ENCODE peak calls at places on chromosomes 4 and X, in five cellular contexts. L is activated CD8-positive, alpha-beta T cell treated with anti-CD3 and anti-CD28 coated beads for 36 hours; H is AG10803; F is omental fat pad; E is heart left ventricle. Z is an unnamed sample.

GRCh38 chr4:187578103-187578502 is 417.5 kb upstream of the ZFP42 start:
- DNase-seq in L (no peak), H (peak), F (no peak), E (no peak), Z (no peak)

GRCh38 chr4:78667337-78667736 is 108.8 kb upstream of the BMP2K start:
- DNase-seq in L (no peak), H (no peak), F (no peak), E (no peak), Z (no peak)

GRCh38 chr4:52894408-52894807 is 32.3 kb downstream of the RASL11B start:
- DNase-seq in L (peak), H (peak), F (no peak), E (no peak), Z (no peak)

GRCh38 chr4:83708500-83709175 is 172.7 kb downstream of the GPAT3 start:
- DNase-seq in L (no peak), H (no peak), F (no peak), E (no peak), Z (no peak)

GRCh38 chr4:85370400-85371032 is 104.4 kb upstream of the ARHGAP24 start:
- DNase-seq in L (peak), H (peak), F (no peak), E (peak), Z (no peak)

GRCh38 chr4:179415016-179415841 is 1973.0 kb upstream of the AGA start:
- DNase-seq in L (no peak), H (no peak), F (no peak), E (no peak), Z (no peak)

GRCh38 chr4:10117424-10118354 is 1.1 kb upstream of the WDR1 start:
- DNase-seq in L (peak), H (peak), F (no peak), E (peak), Z (no peak)

GRCh38 chr4:145531193-145531592 is 49.5 kb downstream of the SMAD1 start:
- DNase-seq in L (no peak), H (no peak), F (no peak), E (peak), Z (no peak)

GRCh38 chr4:76377922-76378321 is 43.0 kb downstream of the CCDC158 start:
- DNase-seq in L (peak), H (peak), F (no peak), E (no peak), Z (peak)

GRCh38 chrX:76172325-76172887 is 456 bp upstream of the PBDC1 start:
- DNase-seq in L (no peak), H (no peak), F (no peak), E (no peak), Z (no peak)

GRCh38 chr4:15410750-15411149 is 17.1 kb upstream of the C1QTNF7 start:
- DNase-seq in L (peak), H (no peak), F (no peak), E (no peak), Z (no peak)

GRCh38 chrX:2741386-2741785 is 10.5 kb upstream of the XG start:
- DNase-seq in L (no peak), H (no peak), F (no peak), E (no peak), Z (no peak)

GRCh38 chr4:94551616-94552564 is 100.1 kb downstream of the PDLIM5 start:
- DNase-seq in L (no peak), H (peak), F (no peak), E (no peak), Z (no peak)

GRCh38 chr4:37715889-37716402 is 29.8 kb upstream of the RELL1 start:
- DNase-seq in L (peak), H (no peak), F (no peak), E (peak), Z (no peak)

GRCh38 chr4:139875456-139875855 is 209.8 kb downstream of the MGST2 start:
- DNase-seq in L (no peak), H (no peak), F (no peak), E (no peak), Z (no peak)

GRCh38 chr4:66097271-66097670 is 427.0 kb upstream of the EPHA5 start:
- DNase-seq in L (no peak), H (no peak), F (no peak), E (no peak), Z (no peak)

GRCh38 chrX:117301086-117301485 is 815.5 kb downstream of the KLHL13 start:
- DNase-seq in L (no peak), H (no peak), F (no peak), E (no peak), Z (no peak)

GRCh38 chrX:21745756-21746155 is 12.2 kb downstream of the SMPX start:
- DNase-seq in L (peak), H (peak), F (peak), E (no peak), Z (no peak)

GRCh38 chr4:101357751-101358150 is 10.4 kb upstream of the PPP3CA start:
- DNase-seq in L (no peak), H (peak), F (no peak), E (no peak), Z (no peak)

GRCh38 chr4:120921456-120922389 is 803 bp downstream of the PRDM5 start:
- DNase-seq in L (peak), H (peak), F (peak), E (peak), Z (peak)

GRCh38 chr4:120923201-120923522 is 636 bp upstream of the PRDM5 start:
- DNase-seq in L (peak), H (no peak), F (no peak), E (no peak), Z (no peak)

GRCh38 chr4:120920666-120921065 is 1.9 kb downstream of the PRDM5 start:
- DNase-seq in L (no peak), H (no peak), F (no peak), E (no peak), Z (no peak)

GRCh38 chr4:120924931-120925330 is 2.4 kb upstream of the PRDM5 start:
- DNase-seq in L (no peak), H (no peak), F (no peak), E (no peak), Z (no peak)

DNA sequence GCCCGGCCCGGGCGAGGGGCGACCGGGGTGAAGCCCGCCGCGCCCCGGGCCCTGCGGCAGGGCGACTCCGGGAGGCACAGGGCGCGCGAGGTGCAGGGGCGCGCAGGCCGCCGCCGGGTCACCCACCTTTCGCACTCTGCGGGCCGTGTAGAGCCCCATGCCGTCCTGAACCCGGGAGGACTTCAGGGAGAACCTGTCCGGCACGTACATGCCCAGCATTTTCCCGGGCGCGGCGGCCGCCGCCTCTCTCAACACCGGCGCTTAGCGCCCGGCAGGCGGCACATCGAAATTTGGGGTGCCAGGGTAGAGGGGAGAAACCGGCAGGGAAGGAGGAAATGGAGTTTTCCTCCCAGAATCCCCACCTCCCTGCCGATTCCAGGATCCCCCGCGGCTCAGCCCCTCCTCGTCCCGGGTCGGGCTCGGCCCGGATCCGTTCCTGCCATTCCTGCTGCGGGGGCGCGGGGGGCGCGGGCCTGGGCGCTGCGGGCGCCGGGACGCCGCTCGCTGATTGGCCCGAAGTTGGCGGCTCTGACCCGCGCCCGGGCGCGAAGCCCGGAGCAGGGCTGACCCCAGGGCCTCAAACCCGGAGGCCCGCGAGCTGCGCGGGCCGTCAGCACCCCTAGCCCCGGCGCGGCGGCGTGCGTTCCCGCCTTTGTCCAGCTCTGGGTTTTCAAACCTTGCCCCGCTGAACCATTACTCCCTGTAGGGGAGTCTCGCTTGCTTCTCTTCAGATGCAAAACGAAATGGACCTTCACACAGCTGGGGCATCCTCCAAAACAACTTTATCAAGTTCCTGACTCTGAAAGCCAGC is at the start of gene PRDM5:
- DNase-seq in L (peak), H (peak), F (no peak), E (peak), Z (peak)
- TF ChIP-seq CTCF in L (no peak), H (peak), F (no peak), E (peak), Z (no peak)

DNA sequence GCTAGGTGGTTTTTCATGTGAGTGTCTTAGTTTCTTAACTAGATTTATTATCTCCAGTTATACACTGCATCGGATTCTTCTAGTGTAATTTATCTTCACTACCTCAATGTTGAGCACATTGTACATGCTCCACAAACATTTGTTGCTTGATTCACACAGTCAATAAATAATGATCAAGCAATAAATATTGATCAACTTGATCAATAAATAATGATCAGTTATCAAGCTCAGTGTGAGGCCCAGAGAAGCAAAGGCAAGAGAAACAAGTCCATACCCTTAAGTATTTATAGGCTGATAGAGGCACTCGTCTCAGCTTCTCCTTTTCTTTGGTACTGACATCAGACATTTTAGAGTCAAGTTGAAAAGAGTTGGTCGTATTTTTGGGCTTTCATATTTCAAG is 5.1 kb upstream of the VBP1 start:
- DNase-seq in L (no peak), H (no peak), F (no peak), E (no peak), Z (no peak)
- TF ChIP-seq CTCF in L (no peak), H (no peak), F (no peak), E (no peak), Z (no peak)

GRCh38 chrX:153924149-153924861 is 1.8 kb downstream of the ARHGAP4 start:
- DNase-seq in L (peak), H (peak), F (no peak), E (no peak), Z (no peak)
- TF ChIP-seq CTCF in L (no peak), H (no peak), F (no peak), E (peak), Z (no peak)

DNA sequence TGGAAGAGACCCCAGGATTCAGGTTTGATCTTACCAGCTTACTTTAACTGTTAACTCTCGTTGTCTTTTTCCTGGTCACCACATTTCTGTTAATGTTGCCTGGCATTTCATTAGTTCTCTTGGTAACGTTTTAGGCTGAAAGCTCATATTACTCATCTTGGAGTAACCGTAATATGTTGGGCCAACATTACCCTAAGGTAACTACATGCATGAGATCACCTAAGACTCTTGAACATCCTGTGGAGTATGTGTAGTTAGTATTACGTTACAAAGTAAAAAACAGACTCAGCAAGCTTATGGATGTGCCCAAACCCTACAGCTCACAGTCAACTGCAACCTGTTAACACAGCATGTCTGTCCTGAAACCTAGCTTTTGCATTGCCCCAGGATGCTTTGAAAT is 203.3 kb upstream of the HS3ST1 start:
- DNase-seq in L (no peak), H (no peak), F (no peak), E (no peak), Z (no peak)
- TF ChIP-seq CTCF in L (no peak), H (no peak), F (no peak), E (no peak), Z (no peak)

GRCh38 chrX:5113128-5113527 is 1115.5 kb downstream of the NLGN4X start:
- DNase-seq in L (no peak), H (no peak), F (no peak), E (no peak), Z (no peak)
- TF ChIP-seq CTCF in L (no peak), H (no peak), F (no peak), E (peak), Z (peak)